ENCODE peak calls at places on chromosomes 16 and 17, in four cellular contexts. Q is H1, A is HepG2, I is GM12878. H is an unnamed sample.

GRCh38 chr17:32007463-32008298 is 498 bp downstream of the LRRC37B start:
- DNase-seq in Q (peak; percentile 77), A (no peak), I (no peak), H (peak; percentile 11)

GRCh38 chr17:61863801-61864126 is 436 bp upstream of the BRIP1 start:
- DNase-seq in Q (peak; percentile 48), A (no peak), I (no peak), H (no peak)

GRCh38 chr17:75084039-75084660 is 3.6 kb upstream of the SLC16A5 start:
- DNase-seq in Q (no peak), A (peak; percentile 96), I (no peak), H (no peak)

GRCh38 chr16:52671560-52671959 is 124.6 kb upstream of the TOX3 start:
- DNase-seq in Q (no peak), A (no peak), I (no peak), H (no peak)

GRCh38 chr16:23145186-23145585 is 4.1 kb downstream of the USP31 start:
- DNase-seq in Q (no peak), A (no peak), I (no peak), H (no peak)

GRCh38 chr17:46876353-46876887 is 25.0 kb downstream of the WNT9B start:
- DNase-seq in Q (peak; percentile 74), A (peak; percentile 53), I (no peak), H (no peak)

GRCh38 chr16:80056334-80056733 is 455.8 kb upstream of the MAF start:
- DNase-seq in Q (no peak), A (no peak), I (no peak), H (no peak)

GRCh38 chr16:228917-229730 is at the start of gene LUC7L:
- DNase-seq in Q (peak; percentile 94), A (peak; percentile 79), I (peak; percentile 40), H (peak; percentile 83)

GRCh38 chr17:8162997-8163977 is 539 bp upstream of the VAMP2 start:
- DNase-seq in Q (peak; percentile 88), A (no peak), I (no peak), H (no peak)

GRCh38 chr17:66777689-66778225 is 57.2 kb upstream of the CACNG5 start:
- DNase-seq in Q (peak; percentile 62), A (no peak), I (no peak), H (peak; percentile 96)

GRCh38 chr16:56569971-56570370 is 5.1 kb downstream of the MT4 start:
- DNase-seq in Q (no peak), A (no peak), I (no peak), H (no peak)

GRCh38 chr16:2724088-2724676 is 4.2 kb upstream of the PRSS27 start:
- DNase-seq in Q (no peak), A (no peak), I (no peak), H (no peak)

GRCh38 chr17:9036336-9036735 is 15.0 kb downstream of the NTN1 start:
- DNase-seq in Q (no peak), A (no peak), I (no peak), H (no peak)

GRCh38 chr16:51146256-51146924 is 4.7 kb downstream of the SALL1 start:
- DNase-seq in Q (peak; percentile 33), A (no peak), I (no peak), H (no peak)

GRCh38 chr17:28726396-28726911 is 421 bp upstream of the TLCD1 start:
- DNase-seq in Q (no peak), A (peak; percentile 48), I (no peak), H (no peak)

GRCh38 chr16:89859809-89860075 is 13.7 kb upstream of the TCF25 start:
- DNase-seq in Q (no peak), A (no peak), I (no peak), H (no peak)

GRCh38 chr17:42670199-42670924 is 6.4 kb downstream of the PLEKHH3 start:
- DNase-seq in Q (peak; percentile 82), A (no peak), I (no peak), H (no peak)

GRCh38 chr17:49117581-49118230 is 14.9 kb upstream of the B4GALNT2 start:
- DNase-seq in Q (no peak), A (no peak), I (no peak), H (no peak)

GRCh38 chr17:6178959-6179358 is 108.8 kb downstream of the WSCD1 start:
- DNase-seq in Q (no peak), A (no peak), I (no peak), H (no peak)

DNA sequence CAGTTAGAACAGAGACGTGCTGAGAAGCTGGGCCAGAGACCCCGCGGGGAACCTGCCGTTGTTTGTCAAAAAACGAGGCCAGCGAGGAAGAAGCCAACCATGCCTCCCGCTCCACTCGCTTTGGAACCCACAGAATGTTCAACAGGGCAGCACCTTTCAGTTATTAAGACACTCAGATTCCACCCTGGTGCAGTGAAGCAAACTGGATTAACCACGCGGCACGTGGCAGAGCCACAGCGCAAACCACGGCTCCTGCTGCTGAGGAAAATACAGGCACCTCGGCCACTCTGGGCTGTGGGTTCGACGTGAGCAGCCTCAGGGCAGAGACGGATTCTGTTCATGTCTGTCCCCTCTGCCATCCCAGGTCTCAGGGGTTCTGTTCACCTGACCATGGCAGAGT is 24.4 kb downstream of the ALOX15 start:
- DNase-seq in Q (no peak), A (no peak), I (no peak), H (no peak)
- TF ChIP-seq SUZ12 in Q (no peak), A (no peak), I (no peak), H (no peak)

GRCh38 chr16:77285676-77286075 is 86.5 kb downstream of the SYCE1L start:
- DNase-seq in Q (no peak), A (no peak), I (no peak), H (no peak)

GRCh38 chr16:77289331-77289809 is 90.2 kb downstream of the SYCE1L start:
- DNase-seq in Q (no peak), A (no peak), I (no peak), H (no peak)

GRCh38 chr16:77290451-77291110 is 91.4 kb downstream of the SYCE1L start:
- DNase-seq in Q (no peak), A (no peak), I (no peak), H (no peak)

GRCh38 chr16:77282345-77282744 is 83.1 kb downstream of the SYCE1L start:
- DNase-seq in Q (no peak), A (no peak), I (no peak), H (no peak)

GRCh38 chr16:77288222-77288621 is 89.0 kb downstream of the SYCE1L start:
- DNase-seq in Q (no peak), A (no peak), I (no peak), H (no peak)
- TF ChIP-seq ZNF274 in Q (no peak), A (no peak), I (no peak), H (no peak)

GRCh38 chr17:77373298-77374169 is 232.8 kb downstream of the SEC14L1 start:
- DNase-seq in Q (peak; percentile 70), A (no peak), I (no peak), H (no peak)

GRCh38 chr17:77370536-77370935 is 229.8 kb downstream of the SEC14L1 start:
- DNase-seq in Q (no peak), A (no peak), I (no peak), H (no peak)

GRCh38 chr17:77372444-77373297 is 231.9 kb downstream of the SEC14L1 start:
- DNase-seq in Q (peak; percentile 93), A (peak; percentile 94), I (no peak), H (no peak)

GRCh38 chr17:77371117-77371887 is 230.5 kb downstream of the SEC14L1 start:
- DNase-seq in Q (no peak), A (no peak), I (no peak), H (no peak)

DNA sequence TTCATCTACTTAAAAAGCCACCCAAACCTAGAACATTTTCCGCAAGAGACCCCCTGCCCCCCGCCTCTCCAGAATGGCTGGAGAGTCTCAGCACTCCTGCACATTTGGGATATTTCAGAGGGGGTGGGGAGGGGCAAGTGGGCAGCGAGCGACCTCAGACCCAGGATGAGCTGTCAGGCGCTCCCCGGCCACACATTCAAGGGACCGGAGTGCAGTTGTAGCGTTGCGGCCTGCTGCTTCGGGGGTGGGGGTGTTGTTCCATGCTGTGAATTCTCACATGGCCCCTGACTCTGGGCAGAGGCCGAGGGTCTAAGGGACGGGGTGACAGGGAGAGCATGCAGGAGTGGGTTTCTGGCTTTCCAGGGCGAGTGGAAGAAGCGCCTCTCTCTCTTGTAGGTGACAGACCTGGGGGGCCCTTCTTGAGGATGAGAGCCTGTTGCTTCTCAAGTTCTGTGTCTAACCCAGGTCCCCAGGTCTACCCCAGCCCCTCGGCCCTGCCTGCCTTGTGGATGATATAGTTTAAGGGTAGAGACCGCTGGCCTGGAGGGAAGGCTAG is 231.2 kb downstream of the SEC14L1 start:
- DNase-seq in Q (no peak), A (no peak), I (no peak), H (no peak)
- TF ChIP-seq YY1 in Q (no peak), A (no peak), I (no peak), H (no peak)

GRCh38 chr16:35201151-35201550 is 1741.7 kb downstream of the TP53TG3F start:
- DNase-seq in Q (no peak), A (no peak), I (no peak), H (no peak)
- TF ChIP-seq SUZ12 in Q (no peak), A (no peak), I (no peak), H (no peak)

GRCh38 chr16:88687254-88687576 is 908 bp upstream of the SNAI3 start:
- DNase-seq in Q (no peak), A (no peak), I (no peak), H (no peak)
- TF ChIP-seq ZNF274 in Q (no peak), A (no peak), I (no peak), H (no peak)